ENCODE peak calls at places on chromosomes 12 and 14, in four cellular contexts. R is pancreas, Q is AG10803, A is astrocyte of the spinal cord. K is an unnamed sample.

GRCh38 chr14:50758945-50759344 is 72.0 kb downstream of the NIN start:
- DNase-seq in R (no peak), Q (peak; percentile 65), A (no peak), K (no peak)

GRCh38 chr12:50394469-50395029 is 1.9 kb downstream of the FAM186A start:
- DNase-seq in R (no peak), Q (peak; percentile 65), A (no peak), K (no peak)

GRCh38 chr12:128980623-128981022 is 127.3 kb downstream of the GLT1D1 start:
- DNase-seq in R (no peak), Q (no peak), A (no peak), K (no peak)

GRCh38 chr12:14810953-14811483 is 3.0 kb downstream of the SMCO3 start:
- DNase-seq in R (peak; percentile 19), Q (no peak), A (peak; percentile 24), K (peak; percentile 43)

GRCh38 chr14:61176686-61177085 is 104.5 kb downstream of the TMEM30B start:
- DNase-seq in R (no peak), Q (no peak), A (no peak), K (peak; percentile 47)

GRCh38 chr12:124862768-124863408 is 776 bp downstream of the SCARB1 start:
- DNase-seq in R (no peak), Q (peak; percentile 6), A (no peak), K (no peak)

GRCh38 chr14:103057028-103057371 is 349 bp downstream of the CDC42BPB start:
- DNase-seq in R (peak; percentile 24), Q (peak; percentile 19), A (peak; percentile 10), K (no peak)

GRCh38 chr14:23438130-23438893 is 2.9 kb upstream of the MYH7 start:
- DNase-seq in R (no peak), Q (no peak), A (no peak), K (no peak)

GRCh38 chr12:99619389-99620158 is 28.0 kb upstream of the GARIN6 start:
- DNase-seq in R (no peak), Q (peak; percentile 36), A (peak; percentile 40), K (no peak)

GRCh38 chr12:50351120-50352043 is 45.0 kb downstream of the FAM186A start:
- DNase-seq in R (peak; percentile 3), Q (no peak), A (no peak), K (peak; percentile 43)

GRCh38 chr12:47307680-47308399 is 228.1 kb upstream of the AMIGO2 start:
- DNase-seq in R (peak; percentile 29), Q (peak; percentile 75), A (peak; percentile 81), K (peak; percentile 82)

GRCh38 chr12:113302925-113303640 is 31.8 kb downstream of the SLC8B1 start:
- DNase-seq in R (no peak), Q (no peak), A (no peak), K (no peak)

GRCh38 chr12:89101440-89101839 is 250.9 kb downstream of the DUSP6 start:
- DNase-seq in R (no peak), Q (no peak), A (no peak), K (no peak)

GRCh38 chr12:8844665-8845064 is 22.2 kb downstream of the A2ML1 start:
- DNase-seq in R (peak; percentile 61), Q (no peak), A (peak; percentile 5), K (peak; percentile 18)

GRCh38 chr14:50038398-50039119 is 77.8 kb downstream of the VCPKMT start:
- DNase-seq in R (no peak), Q (peak; percentile 98), A (peak; percentile 93), K (peak; percentile 90)

GRCh38 chr14:91352696-91353692 is 64.6 kb downstream of the CCDC88C start:
- DNase-seq in R (no peak), Q (no peak), A (no peak), K (no peak)

GRCh38 chr14:34912182-34912581 is 37.0 kb upstream of the BAZ1A start:
- DNase-seq in R (no peak), Q (no peak), A (no peak), K (no peak)

GRCh38 chr12:64685076-64685475 is 74.1 kb downstream of the GNS start:
- DNase-seq in R (no peak), Q (no peak), A (no peak), K (no peak)

GRCh38 chr14:101791919-101792572 is 30.5 kb downstream of the PPP2R5C start:
- DNase-seq in R (no peak), Q (peak; percentile 58), A (peak; percentile 60), K (peak; percentile 64)

GRCh38 chr14:105974902-105975301 is 448.5 kb downstream of the TMEM121 start:
- DNase-seq in R (no peak), Q (no peak), A (no peak), K (no peak)

GRCh38 chr14:65937079-65937803 is 524.7 kb downstream of the FUT8 start:
- DNase-seq in R (no peak), Q (no peak), A (no peak), K (no peak)

GRCh38 chr12:25549120-25549519 is 4.0 kb downstream of the LMNTD1 start:
- DNase-seq in R (no peak), Q (no peak), A (no peak), K (no peak)

GRCh38 chr14:105315211-105315721 is 718 bp downstream of the PACS2 start:
- DNase-seq in R (peak; percentile 44), Q (peak; percentile 23), A (no peak), K (peak; percentile 36)

GRCh38 chr14:30988509-30988908 is 36.9 kb upstream of the AP4S1 start:
- DNase-seq in R (no peak), Q (peak; percentile 35), A (peak; percentile 43), K (peak; percentile 32)

GRCh38 chr12:109951751-109952150 is 44.4 kb downstream of the GIT2 start:
- DNase-seq in R (peak; percentile 97), Q (peak; percentile 45), A (peak; percentile 90), K (peak; percentile 59)
- H3K4me3 ChIP-seq in R (no peak overlapping the region), Q (no peak overlapping the region), A (no peak overlapping the region), K (peak overlapping the region; percentile 9)

DNA sequence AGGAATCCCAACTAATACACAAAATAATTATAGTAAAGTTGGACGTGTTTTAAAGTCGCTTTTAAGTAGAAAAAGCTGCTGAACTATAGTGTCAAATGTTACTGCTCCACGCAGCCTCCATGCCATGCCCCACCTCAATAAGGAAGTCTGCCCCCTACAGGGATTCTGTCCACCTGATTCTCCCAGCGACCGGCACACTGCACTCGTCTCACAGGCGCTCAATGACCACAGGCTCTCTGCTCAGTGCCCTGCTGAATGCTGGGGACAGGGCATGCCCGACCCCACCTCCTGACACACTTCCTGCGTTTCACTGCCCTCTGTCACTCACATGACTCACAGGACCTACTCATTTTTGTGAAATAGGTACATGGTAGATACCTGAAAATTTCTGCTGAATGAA is 48.9 kb downstream of the BDKRB1 start:
- DNase-seq in R (no peak), Q (no peak), A (no peak), K (no peak)
- TF ChIP-seq CTCF in R (no peak), Q (peak; percentile 16), A (peak; percentile 17), K (no peak)

GRCh38 chr14:37196604-37197420 is 925 bp upstream of the MIPOL1 start:
- DNase-seq in R (no peak), Q (no peak), A (no peak), K (no peak)
- H3K4me3 ChIP-seq in R (peak overlapping the region; percentile 61), Q (peak overlapping the region; percentile 82), A (peak overlapping the region; percentile 77), K (peak overlapping the region; percentile 83)

GRCh38 chr14:69242311-69243224 is 17.4 kb upstream of the GALNT16 start:
- DNase-seq in R (peak; percentile 39), Q (peak; percentile 77), A (peak; percentile 78), K (peak; percentile 89)
- TF ChIP-seq CTCF in R (peak; percentile 69), Q (peak; percentile 77), A (peak; percentile 72), K (peak; percentile 69)

DNA sequence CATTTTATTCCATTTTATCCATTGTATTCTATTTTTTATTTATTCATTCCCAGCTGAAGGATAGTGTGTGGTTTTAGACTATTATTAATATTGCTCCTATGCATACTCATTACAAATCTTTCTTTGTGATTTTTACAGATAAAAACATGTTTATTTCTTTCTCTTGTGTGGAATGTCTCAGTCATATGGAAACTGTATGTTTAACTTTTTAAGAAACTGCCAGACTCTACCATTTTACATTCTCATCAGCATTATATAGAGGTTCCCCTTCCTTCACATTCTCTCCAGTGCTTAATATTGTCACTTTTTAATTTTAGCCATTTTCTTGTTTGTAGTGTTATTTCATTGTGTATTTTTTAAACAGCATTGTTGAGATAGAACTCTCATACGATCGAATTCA is 26.7 kb downstream of the PALS1 start:
- DNase-seq in R (no peak), Q (no peak), A (no peak), K (no peak)
- H3K4me3 ChIP-seq in R (no peak overlapping the region), Q (no peak overlapping the region), A (no peak overlapping the region), K (peak overlapping the region; percentile 49)

DNA sequence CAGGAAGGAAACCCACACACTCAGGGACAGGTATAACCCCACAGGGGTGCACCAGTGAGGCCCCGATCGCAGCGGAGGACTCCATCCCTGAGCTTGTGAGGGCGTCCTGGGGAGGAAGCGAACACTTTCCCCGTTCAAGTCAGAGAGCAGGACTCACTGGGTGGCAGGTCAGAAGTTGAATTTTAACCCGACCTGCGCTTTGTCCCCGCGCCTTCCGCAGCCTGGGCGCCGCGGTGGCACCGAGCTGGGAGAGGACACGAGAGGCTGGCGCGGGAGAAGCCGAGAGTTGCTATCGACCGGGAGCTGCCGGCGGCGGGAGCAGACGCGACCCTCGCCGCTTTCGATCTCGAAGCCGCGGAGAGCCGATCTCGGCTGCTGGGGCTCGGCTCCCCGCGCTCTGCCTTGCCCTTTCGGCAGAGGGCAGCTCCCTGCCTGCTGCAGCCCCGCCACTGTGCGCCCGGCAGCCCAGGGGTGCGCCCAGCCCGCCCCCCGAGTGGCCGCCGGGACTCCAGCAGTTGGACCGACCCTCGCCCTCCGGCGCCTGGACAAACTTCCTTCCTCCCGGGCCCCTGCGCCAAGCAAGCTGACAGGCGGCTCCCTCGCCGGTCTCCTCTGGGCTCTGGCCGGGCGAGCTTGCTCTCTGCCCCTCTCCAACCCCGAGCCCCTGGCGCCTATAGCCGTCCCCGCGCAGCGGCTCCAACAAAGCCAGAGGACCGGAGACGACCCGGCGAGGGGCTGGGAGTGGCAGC is 918 bp downstream of the LIN7A start:
- DNase-seq in R (peak; percentile 3), Q (peak; percentile 41), A (peak; percentile 63), K (peak; percentile 32)
- TF ChIP-seq CTCF in R (no peak), Q (no peak), A (no peak), K (no peak)

GRCh38 chr12:106783515-106783914 is 9.0 kb downstream of the RIC8B start:
- DNase-seq in R (no peak), Q (no peak), A (no peak), K (no peak)
- H3K4me3 ChIP-seq in R (no peak overlapping the region), Q (no peak overlapping the region), A (no peak overlapping the region), K (peak overlapping the region; percentile 29)

DNA sequence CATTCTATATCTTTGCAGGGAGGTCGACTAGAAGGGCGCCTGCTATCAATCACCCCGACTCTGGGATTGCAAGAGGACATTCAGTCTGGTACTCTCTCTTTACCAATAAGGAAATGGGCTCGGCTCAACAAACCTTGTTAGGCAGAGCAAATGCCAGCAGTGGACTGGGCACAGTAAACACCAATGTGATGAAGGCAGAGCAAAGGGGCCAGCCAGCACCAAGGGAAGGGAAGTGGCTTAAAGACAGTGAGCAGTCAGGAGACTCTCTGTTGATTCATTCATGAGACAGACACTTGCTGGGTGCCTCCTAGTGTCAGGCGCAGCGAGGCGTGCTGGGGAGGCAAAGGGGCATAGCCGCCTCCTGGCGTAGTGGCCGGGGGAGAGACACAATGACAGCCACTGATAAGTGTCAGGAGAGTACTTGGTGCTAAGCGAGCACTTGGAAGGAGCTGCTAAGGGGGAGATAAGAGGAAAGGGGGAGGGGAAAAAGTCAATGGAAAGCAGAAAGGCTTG is 34.1 kb downstream of the TMCC3 start:
- DNase-seq in R (no peak), Q (no peak), A (no peak), K (no peak)
- TF ChIP-seq CTCF in R (no peak), Q (no peak), A (no peak), K (no peak)

DNA sequence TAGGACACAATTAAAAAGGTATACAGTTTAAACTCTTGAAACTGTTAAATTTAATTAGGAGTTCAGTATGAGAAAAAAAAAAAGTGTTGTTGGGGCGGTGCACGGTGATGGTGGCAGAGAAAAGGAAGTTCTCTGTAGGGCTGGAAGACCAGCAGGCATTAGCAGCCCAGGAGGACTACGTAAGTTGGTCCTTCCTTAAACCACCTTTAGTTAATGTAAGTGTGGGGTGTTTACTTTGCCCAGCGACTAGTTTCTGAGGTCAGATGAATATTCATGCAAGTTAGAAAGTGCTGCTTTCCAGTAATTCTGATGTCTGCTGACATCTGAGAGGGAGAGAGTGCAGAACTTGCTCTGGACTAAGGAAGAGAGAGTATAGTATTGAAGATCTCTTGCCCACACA is 54.9 kb downstream of the NKX2-1 start:
- DNase-seq in R (no peak), Q (no peak), A (no peak), K (no peak)
- H3K4me3 ChIP-seq in R (no peak overlapping the region), Q (no peak overlapping the region), A (no peak overlapping the region), K (no peak overlapping the region)

K was measured in fibroblast of the aortic adventitia.